ENCODE peak calls at places on chromosomes 3 and 15, in eight cellular contexts. V is HepG2, X is WTC11, F is GM12878, M is A549, Y is SK-N-SH, Z is K562, C is endothelial cell of umbilical vein. O is an unnamed sample.

GRCh38 chr3:33211444-33211843 is 7.2 kb downstream of the SUSD5 start:
- DNase-seq in V (no peak), X (no peak), F (no peak), M (peak), Y (no peak), Z (no peak), C (peak), O (no peak)

GRCh38 chr3:37590328-37591079 is 271.2 kb upstream of the CTDSPL start:
- DNase-seq in V (no peak), X (no peak), F (no peak), M (no peak), Y (no peak), Z (peak), C (no peak), O (peak)

GRCh38 chr3:132554437-132554836 is 42.6 kb upstream of the ACKR4 start:
- DNase-seq in V (peak), X (no peak), F (no peak), M (peak), Y (no peak), Z (no peak), C (peak), O (no peak)

GRCh38 chr3:158091526-158091925 is 14.7 kb downstream of the SHOX2 start:
- DNase-seq in V (peak), X (no peak), F (no peak), M (peak), Y (no peak), Z (peak), C (peak), O (no peak)

GRCh38 chr15:76057332-76058000 is 2.3 kb upstream of the TMEM266 start:
- DNase-seq in V (peak), X (peak), F (no peak), M (peak), Y (peak), Z (peak), C (peak), O (peak)

GRCh38 chr3:117059054-117059989 is 349.7 kb downstream of the TUSC7 start:
- DNase-seq in V (peak), X (no peak), F (no peak), M (peak), Y (peak), Z (peak), C (peak), O (peak)

GRCh38 chr3:120766576-120766975 is 24.0 kb downstream of the GTF2E1 start:
- DNase-seq in V (no peak), X (no peak), F (no peak), M (no peak), Y (no peak), Z (no peak), C (no peak), O (no peak)

GRCh38 chr3:308597-309321 is 112.2 kb downstream of the CHL1 start:
- DNase-seq in V (no peak), X (no peak), F (no peak), M (no peak), Y (no peak), Z (no peak), C (no peak), O (no peak)

GRCh38 chr3:195032106-195032759 is 238.7 kb downstream of the XXYLT1 start:
- DNase-seq in V (no peak), X (no peak), F (no peak), M (no peak), Y (no peak), Z (no peak), C (no peak), O (no peak)

GRCh38 chr3:38964646-38965045 is 87.1 kb downstream of the SCN11A start:
- DNase-seq in V (no peak), X (no peak), F (no peak), M (no peak), Y (no peak), Z (no peak), C (no peak), O (no peak)

GRCh38 chr3:62638316-62638715 is 236.9 kb downstream of the CADPS start:
- DNase-seq in V (no peak), X (no peak), F (no peak), M (no peak), Y (no peak), Z (no peak), C (no peak), O (no peak)

GRCh38 chr3:53134631-53135232 is 4.5 kb upstream of the RFT1 start:
- DNase-seq in V (peak), X (peak), F (no peak), M (peak), Y (peak), Z (peak), C (peak), O (peak)

GRCh38 chr3:60912876-60913275 is 338.4 kb downstream of the FHIT start:
- DNase-seq in V (no peak), X (no peak), F (no peak), M (peak), Y (no peak), Z (no peak), C (no peak), O (no peak)

GRCh38 chr15:40931300-40932142 is 2.4 kb downstream of the DLL4 start:
- DNase-seq in V (no peak), X (no peak), F (no peak), M (no peak), Y (peak), Z (no peak), C (no peak), O (no peak)

GRCh38 chr3:152517517-152517916 is 248.8 kb downstream of the MBNL1 start:
- DNase-seq in V (no peak), X (no peak), F (no peak), M (no peak), Y (no peak), Z (no peak), C (no peak), O (no peak)

GRCh38 chr3:4989649-4989966 is 10.4 kb downstream of the BHLHE40 start:
- DNase-seq in V (no peak), X (no peak), F (no peak), M (no peak), Y (no peak), Z (no peak), C (no peak), O (no peak)

GRCh38 chr3:194951931-194952572 is 266.4 kb downstream of the FAM43A start:
- DNase-seq in V (no peak), X (no peak), F (no peak), M (no peak), Y (no peak), Z (no peak), C (no peak), O (no peak)

GRCh38 chr3:72070005-72070404 is 285.1 kb upstream of the PROK2 start:
- DNase-seq in V (no peak), X (no peak), F (no peak), M (no peak), Y (no peak), Z (no peak), C (no peak), O (no peak)

GRCh38 chr15:92955706-92956105 is 55.6 kb downstream of the CHD2 start:
- DNase-seq in V (no peak), X (no peak), F (no peak), M (no peak), Y (no peak), Z (no peak), C (no peak), O (no peak)

GRCh38 chr15:58021332-58022230 is 43.9 kb downstream of the ALDH1A2 start:
- DNase-seq in V (no peak), X (no peak), F (no peak), M (no peak), Y (no peak), Z (no peak), C (no peak), O (no peak)

GRCh38 chr15:29115093-29115991 is 154.3 kb downstream of the NSMCE3 start:
- DNase-seq in V (no peak), X (peak), F (no peak), M (no peak), Y (peak), Z (no peak), C (peak), O (no peak)

GRCh38 chr3:101946906-101947305 is 97.6 kb downstream of the NFKBIZ start:
- DNase-seq in V (no peak), X (no peak), F (no peak), M (no peak), Y (no peak), Z (no peak), C (no peak), O (no peak)

GRCh38 chr3:125374501-125374995 is 577 bp downstream of the ZNF148 start:
- DNase-seq in V (peak), X (peak), F (no peak), M (peak), Y (peak), Z (peak), C (peak), O (peak)

GRCh38 chr3:187205683-187206082 is 8.4 kb downstream of the RTP1 start:
- DNase-seq in V (no peak), X (no peak), F (no peak), M (no peak), Y (no peak), Z (no peak), C (no peak), O (no peak)

GRCh38 chr3:47994180-47994579 is 22.0 kb downstream of the MAP4 start:
- DNase-seq in V (no peak), X (no peak), F (no peak), M (no peak), Y (no peak), Z (no peak), C (no peak), O (no peak)

GRCh38 chr3:33395900-33396299 is 44.3 kb downstream of the UBP1 start:
- DNase-seq in V (no peak), X (no peak), F (no peak), M (no peak), Y (no peak), Z (no peak), C (no peak), O (no peak)

GRCh38 chr15:80556694-80557367 is 138.3 kb upstream of the ABHD17C start:
- DNase-seq in V (no peak), X (no peak), F (no peak), M (no peak), Y (no peak), Z (no peak), C (no peak), O (no peak)

GRCh38 chr15:80849308-80849707 is 70.1 kb downstream of the CEMIP start:
- DNase-seq in V (no peak), X (no peak), F (no peak), M (peak), Y (no peak), Z (no peak), C (no peak), O (no peak)

GRCh38 chr15:66603301-66604179 is 37.7 kb upstream of the LCTL start:
- DNase-seq in V (peak), X (peak), F (no peak), M (peak), Y (peak), Z (peak), C (peak), O (peak)

GRCh38 chr15:66670698-66671580 is 31.1 kb upstream of the SMAD6 start:
- DNase-seq in V (peak), X (peak), F (no peak), M (peak), Y (peak), Z (peak), C (no peak), O (no peak)

GRCh38 chr3:170038434-170039110 is 777 bp downstream of the GPR160 start:
- DNase-seq in V (no peak), X (peak), F (no peak), M (peak), Y (no peak), Z (no peak), C (no peak), O (peak)

GRCh38 chr3:50428007-50428633 is 68.8 kb upstream of the TMEM115 start:
- DNase-seq in V (no peak), X (no peak), F (no peak), M (peak), Y (peak), Z (no peak), C (no peak), O (peak)

GRCh38 chr3:72182206-72182605 is 397.3 kb upstream of the PROK2 start:
- DNase-seq in V (no peak), X (no peak), F (no peak), M (no peak), Y (no peak), Z (peak), C (no peak), O (no peak)

GRCh38 chr3:74214286-74214685 is 400.2 kb downstream of the CNTN3 start:
- DNase-seq in V (no peak), X (no peak), F (no peak), M (no peak), Y (no peak), Z (no peak), C (no peak), O (no peak)

GRCh38 chr3:119518026-119518425 is 19.7 kb downstream of the TIMMDC1 start:
- DNase-seq in V (no peak), X (no peak), F (no peak), M (no peak), Y (no peak), Z (no peak), C (no peak), O (no peak)

GRCh38 chr3:121155023-121155422 is 247.0 kb downstream of the STXBP5L start:
- DNase-seq in V (no peak), X (no peak), F (no peak), M (no peak), Y (no peak), Z (no peak), C (peak), O (no peak)

GRCh38 chr3:24963762-24964625 is 464.1 kb upstream of the RARB start:
- DNase-seq in V (peak), X (no peak), F (no peak), M (peak), Y (peak), Z (peak), C (peak), O (peak)
- TF ChIP-seq MAX in V (no peak), X (no peak), F (no peak), M (no peak), Y (no peak), Z (no peak), C (no peak), O (no peak)

GRCh38 chr3:46575577-46576222 is 9.6 kb upstream of the LRRC2 start:
- DNase-seq in V (no peak), X (peak), F (no peak), M (no peak), Y (no peak), Z (no peak), C (no peak), O (no peak)

GRCh38 chr3:46574263-46574662 is 8.2 kb upstream of the LRRC2 start:
- DNase-seq in V (peak), X (peak), F (no peak), M (no peak), Y (no peak), Z (no peak), C (no peak), O (no peak)

GRCh38 chr3:46571684-46572083 is 5.6 kb upstream of the LRRC2 start:
- DNase-seq in V (no peak), X (no peak), F (no peak), M (no peak), Y (no peak), Z (no peak), C (no peak), O (no peak)

GRCh38 chr3:46574881-46575576 is 8.9 kb upstream of the LRRC2 start:
- DNase-seq in V (no peak), X (no peak), F (no peak), M (no peak), Y (no peak), Z (no peak), C (no peak), O (no peak)

DNA sequence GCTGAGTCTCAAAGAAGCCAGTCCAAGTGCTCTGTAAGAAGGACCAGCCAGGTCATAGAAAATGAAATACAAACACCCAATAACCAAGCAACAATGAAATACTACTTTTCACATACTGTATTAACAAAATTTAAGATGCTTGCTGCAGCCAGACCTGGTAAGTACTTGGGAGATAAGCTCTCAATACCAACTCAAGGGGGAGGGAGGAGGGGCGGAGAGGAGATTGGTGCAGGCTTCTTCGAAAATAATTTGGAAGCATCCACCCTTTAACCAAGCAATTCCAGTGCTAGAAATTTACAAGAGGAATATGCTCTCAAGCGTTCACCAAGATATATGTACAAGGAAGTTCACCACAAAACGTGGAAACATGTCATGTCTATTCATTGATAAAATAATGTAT is 7.6 kb upstream of the LRRC2 start:
- DNase-seq in V (no peak), X (no peak), F (no peak), M (no peak), Y (no peak), Z (no peak), C (no peak), O (no peak)
- TF ChIP-seq MAX in V (no peak), X (no peak), F (no peak), M (no peak), Y (no peak), Z (no peak), C (no peak), O (no peak)

DNA sequence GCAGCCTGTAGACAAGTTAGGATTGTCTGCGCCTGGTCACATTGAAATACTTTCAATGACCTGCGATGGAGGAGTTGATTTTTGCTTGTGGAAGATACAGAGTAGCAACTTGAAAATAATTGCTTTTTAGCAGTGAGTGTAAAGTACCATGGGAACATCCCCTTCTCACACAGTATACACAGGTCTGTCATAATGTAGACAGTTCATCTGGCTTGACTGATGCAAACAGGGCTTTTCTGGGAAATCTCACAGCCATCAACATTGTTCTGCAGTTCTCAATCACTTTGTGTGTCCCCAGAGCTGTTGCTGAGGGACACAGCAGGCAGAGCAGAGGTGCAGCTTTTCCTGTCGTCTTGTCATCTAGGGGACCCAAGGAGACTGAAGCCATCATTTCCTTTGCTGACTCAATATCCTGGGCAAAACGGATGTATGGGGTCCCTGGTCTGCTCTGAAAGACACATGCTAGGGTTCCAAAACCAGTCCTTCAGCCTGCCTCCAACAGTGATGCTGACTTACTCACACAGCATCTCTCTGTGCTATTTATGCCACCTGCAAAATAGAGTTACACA is 5.3 kb upstream of the REC114 start:
- DNase-seq in V (no peak), X (no peak), F (no peak), M (no peak), Y (no peak), Z (no peak), C (no peak), O (no peak)
- TF ChIP-seq MAX in V (no peak), X (no peak), F (no peak), M (no peak), Y (no peak), Z (no peak), C (no peak), O (no peak)

GRCh38 chr15:68166847-68167246 is 38.3 kb downstream of the CALML4 start:
- DNase-seq in V (no peak), X (no peak), F (no peak), M (no peak), Y (no peak), Z (no peak), C (no peak), O (no peak)
- TF ChIP-seq MAX in V (no peak), X (no peak), F (no peak), M (no peak), Y (no peak), Z (no peak), C (no peak), O (no peak)

O was measured in NB4.